ENCODE peak calls at places on chromosomes 4 and X, in six cellular contexts. O, D, U, Q, G and C are unnamed samples. For H3K4me1, the result is how much of the 10 kb centered on the place peaks cover.

GRCh38 chrX:80879916-80880315 is 70.2 kb upstream of the BRWD3 start:
- DNase-seq in Q (no peak), D (no peak), O (no peak), G (no peak), U (peak), C (no peak)

GRCh38 chrX:16797358-16797757 is 11.1 kb downstream of the TXLNG start:
- DNase-seq in D (no peak), Q (no peak), G (no peak), U (peak), O (no peak), C (no peak)

GRCh38 chrX:68183612-68184214 is 249.6 kb downstream of the OPHN1 start:
- DNase-seq in O (no peak), G (no peak), D (no peak), Q (peak), U (peak), C (no peak)

GRCh38 chrX:134313418-134313817 is 76.4 kb downstream of the CCDC160 start:
- DNase-seq in D (no peak), O (no peak), G (no peak), Q (no peak), U (no peak), C (no peak)

GRCh38 chr4:186936496-186937375 is 213.1 kb upstream of the FAT1 start:
- DNase-seq in Q (peak), U (peak), G (no peak), D (no peak), O (no peak), C (no peak)

GRCh38 chrX:101658661-101659477 is 781 bp downstream of the ARMCX2 start:
- DNase-seq in Q (peak), O (peak), D (peak), G (peak), U (peak), C (peak)

GRCh38 chr4:186932631-186933150 is 209.0 kb upstream of the FAT1 start:
- DNase-seq in U (peak), G (no peak), Q (peak), O (no peak), D (no peak), C (no peak)

GRCh38 chr4:177375971-177376370 is 66.3 kb downstream of the AGA start:
- DNase-seq in Q (no peak), G (no peak), U (no peak), D (no peak), O (no peak), C (no peak)

GRCh38 chr4:117010695-117011094 is 74.7 kb downstream of the TRAM1L1 start:
- DNase-seq in O (no peak), D (no peak), U (no peak), G (no peak), Q (no peak), C (no peak)

GRCh38 chr4:84780719-84781118 is 185.8 kb downstream of the WDFY3 start:
- DNase-seq in Q (no peak), D (no peak), O (no peak), G (no peak), U (no peak), C (no peak)

GRCh38 chr4:6699903-6700302 is 6.2 kb downstream of the S100P start:
- DNase-seq in D (no peak), Q (no peak), U (no peak), G (no peak), O (no peak), C (no peak)

GRCh38 chr4:27057662-27058061 is 197.0 kb downstream of the STIM2 start:
- DNase-seq in O (no peak), D (no peak), Q (no peak), U (no peak), G (no peak), C (no peak)

GRCh38 chrX:74925210-74926088 is at the start of gene NEXMIF:
- DNase-seq in O (peak), U (no peak), Q (peak), D (peak), G (no peak), C (no peak)

GRCh38 chr4:186166852-186167512 is 24.4 kb upstream of the CYP4V2 start:
- DNase-seq in G (no peak), Q (no peak), D (no peak), U (no peak), O (no peak), C (no peak)

GRCh38 chr4:168840988-168841681 is 168.9 kb downstream of the CBR4 start:
- DNase-seq in Q (no peak), G (no peak), U (no peak), D (peak), O (no peak), C (no peak)

GRCh38 chr4:168840386-168840763 is 169.7 kb downstream of the CBR4 start:
- DNase-seq in O (no peak), Q (no peak), U (no peak), D (no peak), G (no peak), C (no peak)

GRCh38 chr4:168843635-168844034 is 166.4 kb downstream of the CBR4 start:
- DNase-seq in Q (no peak), U (no peak), O (no peak), G (no peak), D (no peak), C (no peak)

GRCh38 chr4:168841682-168842019 is 168.4 kb downstream of the CBR4 start:
- DNase-seq in O (no peak), U (no peak), Q (no peak), G (no peak), D (no peak), C (no peak)

GRCh38 chr4:168842186-168842585 is 167.9 kb downstream of the CBR4 start:
- DNase-seq in O (no peak), D (no peak), G (no peak), U (no peak), Q (no peak), C (no peak)
- H3K4me1 ChIP-seq in O (under half), D (under half), G (half or more), U (under half), Q (half or more), C (under half)

GRCh38 chr4:99349338-99349737 is 3.2 kb downstream of the ADH1C start:
- DNase-seq in D (no peak), G (no peak), O (no peak), U (no peak), Q (no peak), C (no peak)
- H3K27ac ChIP-seq in D (no peak), G (no peak), O (no peak), U (no peak), Q (no peak), C (no peak)

GRCh38 chrX:148681605-148682004 is 181.2 kb downstream of the AFF2 start:
- DNase-seq in G (no peak), D (no peak), O (no peak), U (no peak), Q (no peak), C (no peak)
- TF ChIP-seq CTCF in G (no peak), D (peak), O (no peak), U (no peak), Q (no peak), C (no peak)

DNA sequence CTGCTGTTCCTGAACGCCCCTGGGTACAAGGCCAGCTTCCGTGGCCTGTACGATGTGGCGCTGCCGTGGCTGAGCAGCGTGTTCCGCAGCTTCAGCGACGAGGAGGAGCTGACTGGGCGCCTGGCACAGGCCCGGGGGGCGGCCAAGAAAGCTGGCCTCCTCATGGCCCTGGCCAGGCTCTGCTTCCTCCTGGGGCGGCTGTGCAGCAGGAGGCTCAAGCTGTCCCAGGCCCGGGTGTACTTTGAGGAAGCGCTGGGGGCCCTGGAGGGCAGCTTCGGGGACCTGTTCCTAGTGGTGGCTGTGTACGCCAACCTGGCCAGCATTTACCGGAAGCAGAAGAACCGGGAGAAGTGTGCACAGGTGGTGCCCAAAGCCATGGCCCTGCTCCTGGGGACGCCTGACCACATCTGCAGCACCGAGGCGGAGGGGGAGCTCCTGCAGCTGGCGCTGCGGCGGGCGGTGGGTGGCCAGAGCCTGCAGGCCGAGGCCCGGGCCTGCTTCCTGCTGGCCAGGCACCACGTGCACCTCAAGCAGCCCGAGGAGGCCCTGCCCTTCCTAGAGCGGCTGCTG is 28.2 kb downstream of the SH3TC1 start:
- DNase-seq in O (no peak), U (no peak), Q (no peak), D (no peak), G (no peak), C (no peak)
- H3K4me1 ChIP-seq in O (under half), U (under half), Q (under half), D (under half), G (under half), C (under half)

GRCh38 chrX:152831391-152831790 is 528 bp downstream of the NSDHL start:
- DNase-seq in Q (no peak), D (no peak), U (no peak), G (no peak), O (no peak), C (no peak)
- H3K27ac ChIP-seq in Q (peak), D (no peak), U (peak), G (peak), O (peak), C (peak)

GRCh38 chr4:78613522-78614311 is 62.1 kb downstream of the ANXA3 start:
- DNase-seq in G (no peak), D (no peak), Q (no peak), O (no peak), U (no peak), C (no peak)
- TF ChIP-seq CTCF in G (no peak), D (no peak), Q (no peak), O (no peak), U (no peak), C (no peak)

GRCh38 chr4:3368841-3369760 is 72.7 kb upstream of the HGFAC start:
- DNase-seq in D (no peak), O (no peak), Q (no peak), G (no peak), U (no peak), C (peak)
- H3K4me1 ChIP-seq in D (under half), O (under half), Q (under half), G (under half), U (under half), C (under half)

GRCh38 chr4:181950372-181951127 is 292.7 kb upstream of the TENM3 start:
- DNase-seq in O (no peak), Q (no peak), D (no peak), G (no peak), U (no peak), C (no peak)
- H3K27ac ChIP-seq in O (no peak), Q (no peak), D (peak), G (no peak), U (no peak), C (no peak)

GRCh38 chr4:139878050-139878449 is 212.4 kb downstream of the MGST2 start:
- DNase-seq in G (no peak), D (no peak), Q (no peak), O (no peak), U (no peak), C (no peak)
- TF ChIP-seq CTCF in G (no peak), D (no peak), Q (no peak), O (no peak), U (no peak), C (no peak)

GRCh38 chr4:5462896-5463295 is 245.5 kb downstream of the EVC2 start:
- DNase-seq in D (no peak), G (no peak), O (no peak), Q (no peak), U (no peak), C (no peak)

GRCh38 chr4:5463361-5463760 is 245.0 kb downstream of the EVC2 start:
- DNase-seq in O (no peak), Q (no peak), D (no peak), G (no peak), U (no peak), C (no peak)

GRCh38 chr4:5465529-5465928 is 242.8 kb downstream of the EVC2 start:
- DNase-seq in D (no peak), O (no peak), U (no peak), G (no peak), Q (no peak), C (no peak)

GRCh38 chr4:5462254-5462835 is 246.0 kb downstream of the EVC2 start:
- DNase-seq in O (no peak), Q (no peak), D (no peak), U (no peak), G (no peak), C (no peak)

DNA sequence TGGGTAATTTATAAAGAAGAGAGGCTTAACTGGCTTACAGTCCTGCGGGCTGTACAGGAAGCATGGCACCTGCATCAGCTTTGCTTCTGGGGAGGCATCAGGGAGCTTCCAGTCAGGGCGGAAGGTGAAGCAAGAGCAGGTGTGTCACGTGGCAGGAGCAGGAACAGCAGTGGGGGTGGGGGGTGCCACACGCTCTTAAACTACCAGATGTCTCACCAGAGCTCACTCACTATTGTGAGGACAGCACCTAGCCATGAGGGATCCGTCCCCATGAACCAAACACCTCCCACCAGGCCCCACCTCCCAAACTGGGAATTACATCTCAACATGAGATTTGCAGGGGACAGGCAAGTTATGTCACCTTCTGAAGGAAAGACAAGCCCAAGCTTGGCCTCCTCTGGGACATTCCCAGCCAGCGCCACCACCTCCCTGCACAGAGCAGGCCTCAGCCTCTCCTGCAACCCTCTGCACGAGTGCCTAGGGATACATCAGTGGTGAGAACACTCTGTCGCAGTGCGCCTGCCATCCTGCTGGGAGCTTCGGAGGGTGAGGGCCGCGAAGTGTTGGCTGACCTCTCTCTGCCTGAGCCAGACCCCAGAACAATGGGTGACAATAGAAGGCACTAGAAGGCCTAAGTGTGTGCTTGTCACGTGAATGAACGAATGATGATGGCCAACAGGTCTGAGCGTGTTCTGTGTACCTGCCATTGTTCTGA is 244.3 kb downstream of the EVC2 start:
- DNase-seq in D (no peak), O (no peak), G (no peak), U (no peak), Q (no peak), C (no peak)
- H3K4me1 ChIP-seq in D (under half), O (under half), G (under half), U (under half), Q (under half), C (under half)